ENCODE peak calls at places on chromosomes 1 and 21, in seven cellular contexts. Y, L, J, Q, F, W and C are unnamed samples.

GRCh38 chr1:238982736-238983135 is 403.6 kb upstream of the CHRM3 start:
- DNase-seq in Y (no peak), L (no peak), J (no peak), Q (no peak), F (no peak), W (no peak), C (no peak)

GRCh38 chr1:93817819-93818569 is 61.0 kb downstream of the DNTTIP2 start:
- DNase-seq in Y (no peak), L (no peak), J (no peak), Q (no peak), F (no peak), W (no peak), C (no peak)

GRCh38 chr21:44471996-44472395 is 16.7 kb downstream of the LRRC3 start:
- DNase-seq in Y (no peak), L (no peak), J (no peak), Q (no peak), F (no peak), W (no peak), C (no peak)

GRCh38 chr1:194466706-194467105 is 1280.3 kb upstream of the B3GALT2 start:
- DNase-seq in Y (no peak), L (no peak), J (no peak), Q (no peak), F (no peak), W (peak; percentile 63), C (no peak)

GRCh38 chr1:103110701-103111100 is 2.4 kb upstream of the COL11A1 start:
- DNase-seq in Y (no peak), L (no peak), J (no peak), Q (no peak), F (no peak), W (no peak), C (no peak)

GRCh38 chr1:74245168-74245753 is 10.1 kb downstream of the TNNI3K start:
- DNase-seq in Y (no peak), L (no peak), J (no peak), Q (no peak), F (no peak), W (no peak), C (no peak)

GRCh38 chr1:246279402-246279801 is 227.7 kb downstream of the SMYD3 start:
- DNase-seq in Y (no peak), L (no peak), J (no peak), Q (no peak), F (no peak), W (no peak), C (no peak)

GRCh38 chr1:93028542-93028941 is 50.5 kb upstream of the MTF2 start:
- DNase-seq in Y (no peak), L (no peak), J (no peak), Q (no peak), F (no peak), W (no peak), C (no peak)

GRCh38 chr1:64850846-64851245 is 106.0 kb downstream of the RAVER2 start:
- DNase-seq in Y (no peak), L (no peak), J (peak; percentile 73), Q (no peak), F (no peak), W (no peak), C (no peak)

GRCh38 chr1:213728593-213729536 is 258.9 kb upstream of the PROX1 start:
- DNase-seq in Y (no peak), L (no peak), J (no peak), Q (no peak), F (no peak), W (no peak), C (no peak)

GRCh38 chr1:85289207-85289847 is 12.9 kb upstream of the BCL10 start:
- DNase-seq in Y (no peak), L (no peak), J (no peak), Q (no peak), F (no peak), W (no peak), C (peak; percentile 92)

GRCh38 chr21:42621166-42621827 is 32.1 kb upstream of the PDE9A start:
- DNase-seq in Y (peak; percentile 58), L (no peak), J (no peak), Q (no peak), F (no peak), W (no peak), C (peak; percentile 33)

GRCh38 chr1:184002071-184002470 is 35.5 kb downstream of the COLGALT2 start:
- DNase-seq in Y (no peak), L (no peak), J (peak; percentile 87), Q (no peak), F (no peak), W (peak; percentile 96), C (no peak)